ENCODE peak calls at places on chromosomes 4 and X, in ten cellular contexts. E, L, G, R, D, F, Q, V, C and T are unnamed samples.

GRCh38 chrX:106999002-106999975 is 723 bp downstream of the MORC4 start:
- DNase-seq in E (peak; percentile 18), L (peak; percentile 25), G (peak; percentile 61), R (peak; percentile 48), D (peak; percentile 54), F (peak; percentile 21), Q (peak; percentile 54), V (peak; percentile 7), C (peak; percentile 7), T (peak; percentile 2)

GRCh38 chr4:19195696-19196095 is 1056.0 kb upstream of the SLIT2 start:
- DNase-seq in E (no peak), L (no peak), G (no peak), R (no peak), D (no peak), F (no peak), Q (peak; percentile 2), V (no peak), C (no peak), T (no peak)

GRCh38 chrX:5681159-5681558 is 547.5 kb downstream of the NLGN4X start:
- DNase-seq in E (no peak), L (no peak), G (peak; percentile 34), R (no peak), D (peak; percentile 41), F (no peak), Q (peak; percentile 44), V (no peak), C (no peak), T (peak; percentile 34)

GRCh38 chrX:71941771-71942170 is 31.1 kb downstream of the NHSL2 start:
- DNase-seq in E (peak; percentile 25), L (no peak), G (no peak), R (peak; percentile 3), D (no peak), F (no peak), Q (peak; percentile 22), V (no peak), C (no peak), T (no peak)

GRCh38 chr4:8746523-8747466 is 124.8 kb downstream of the HMX1 start:
- DNase-seq in E (no peak), L (no peak), G (no peak), R (no peak), D (no peak), F (no peak), Q (no peak), V (no peak), C (no peak), T (no peak)

GRCh38 chr4:15238720-15239119 is 189.1 kb upstream of the C1QTNF7 start:
- DNase-seq in E (peak; percentile 50), L (peak; percentile 28), G (no peak), R (peak; percentile 33), D (peak; percentile 69), F (no peak), Q (peak; percentile 68), V (no peak), C (no peak), T (peak; percentile 37)

GRCh38 chr4:106647451-106647850 is 278.9 kb upstream of the GIMD1 start:
- DNase-seq in E (no peak), L (no peak), G (no peak), R (no peak), D (no peak), F (no peak), Q (no peak), V (no peak), C (no peak), T (no peak)

GRCh38 chr4:63618883-63619573 is 790.2 kb downstream of the TECRL start:
- DNase-seq in E (no peak), L (no peak), G (peak; percentile 60), R (no peak), D (no peak), F (no peak), Q (no peak), V (no peak), C (no peak), T (no peak)

GRCh38 chr4:186606593-186606992 is 51.2 kb upstream of the MTNR1A start:
- DNase-seq in E (no peak), L (no peak), G (no peak), R (peak; percentile 25), D (no peak), F (no peak), Q (no peak), V (no peak), C (no peak), T (no peak)

GRCh38 chr4:6777636-6778281 is 4.8 kb upstream of the KIAA0232 start:
- DNase-seq in E (no peak), L (peak; percentile 32), G (no peak), R (no peak), D (no peak), F (no peak), Q (no peak), V (no peak), C (no peak), T (peak; percentile 25)

GRCh38 chrX:108068121-108068520 is 23.2 kb downstream of the PSMD10 start:
- DNase-seq in E (no peak), L (no peak), G (no peak), R (no peak), D (no peak), F (no peak), Q (no peak), V (no peak), C (no peak), T (no peak)

GRCh38 chr4:126582737-126583136 is 1050.0 kb upstream of the INTU start:
- DNase-seq in E (no peak), L (no peak), G (peak; percentile 12), R (no peak), D (peak; percentile 15), F (no peak), Q (no peak), V (no peak), C (no peak), T (peak; percentile 38)